ENCODE peak calls at places on chromosomes 3 and 15, in eight cellular contexts. K is foreskin fibroblast; T is HEK293T; E is glutamatergic neuron; S is dermis blood vessel endothelial cell; V is ELR; N is stimulated activated CD4-positive, alpha-beta T cell treated with anti-CD3 and anti-CD28 coated beads, TNF-alpha, amount 100 ng/mL, for 4 hours; D is Caki2. C is an unnamed sample.

GRCh38 chr3:184806567-184807271 is 5.2 kb upstream of the VPS8 start:
- DNase-seq in K (no peak), E (no peak), S (no peak), T (no peak), D (no peak), V (no peak), N (no peak), C (no peak)

GRCh38 chr3:173410836-173411235 is 13.3 kb downstream of the NLGN1 start:
- DNase-seq in T (no peak), D (no peak), S (no peak), V (no peak), E (no peak), N (no peak), K (no peak), C (no peak)

GRCh38 chr3:13077431-13078157 is 4.4 kb upstream of the IQSEC1 start:
- DNase-seq in E (no peak), K (no peak), D (no peak), V (no peak), N (no peak), T (no peak), S (no peak), C (no peak)

GRCh38 chr3:190575441-190576190 is 61.7 kb downstream of the IL1RAP start:
- DNase-seq in T (no peak), D (no peak), K (no peak), S (no peak), E (no peak), N (no peak), V (no peak), C (no peak)

GRCh38 chr3:184742676-184743135 is 30.8 kb upstream of the MAGEF1 start:
- DNase-seq in T (no peak), E (no peak), V (no peak), K (no peak), D (no peak), N (no peak), S (no peak), C (no peak)

GRCh38 chr3:37693791-37694194 is 167.9 kb upstream of the CTDSPL start:
- DNase-seq in V (no peak), S (no peak), D (no peak), K (no peak), E (no peak), N (no peak), T (no peak), C (no peak)

GRCh38 chr3:115100806-115101205 is 46.3 kb downstream of the ZBTB20 start:
- DNase-seq in K (no peak), N (no peak), T (no peak), E (no peak), D (no peak), S (no peak), V (no peak), C (no peak)

GRCh38 chr15:25762015-25762662 is 101.0 kb downstream of the ATP10A start:
- DNase-seq in T (no peak), N (no peak), V (no peak), E (no peak), S (no peak), D (no peak), K (no peak), C (no peak)

GRCh38 chr15:31477851-31478250 is 151.2 kb downstream of the KLF13 start:
- DNase-seq in N (no peak), T (no peak), E (no peak), K (no peak), V (no peak), D (no peak), S (no peak), C (no peak)

GRCh38 chr3:72571638-72572114 is 276.6 kb downstream of the SHQ1 start:
- DNase-seq in D (no peak), V (no peak), S (no peak), T (no peak), N (no peak), K (no peak), E (no peak), C (no peak)

GRCh38 chr15:79339588-79340314 is 28.8 kb downstream of the TMED3 start:
- DNase-seq in K (peak; percentile 29), T (peak; percentile 54), D (peak; percentile 20), S (peak; percentile 74), E (no peak), V (peak; percentile 58), N (no peak), C (peak; percentile 43)

GRCh38 chr3:53744351-53744750 is 101.9 kb downstream of the CHDH start:
- DNase-seq in D (no peak), E (no peak), K (no peak), S (no peak), N (no peak), V (no peak), T (peak; percentile 28), C (no peak)

GRCh38 chr15:82602195-82602594 is 45.0 kb downstream of the CPEB1 start:
- DNase-seq in V (no peak), N (no peak), E (no peak), T (no peak), K (no peak), D (no peak), S (no peak), C (no peak)

GRCh38 chr15:56245871-56246814 is 2.5 kb upstream of the RFX7 start:
- DNase-seq in K (peak; percentile 80), V (peak; percentile 93), N (peak; percentile 68), T (peak; percentile 70), E (peak; percentile 92), D (peak; percentile 83), S (peak; percentile 94), C (peak; percentile 80)

GRCh38 chr15:63372018-63372705 is 9.5 kb downstream of the CA12 start:
- DNase-seq in V (peak; percentile 97), K (peak; percentile 99), E (no peak), D (peak; percentile 97), T (no peak), N (no peak), S (peak; percentile 73), C (peak; percentile 95)

GRCh38 chr3:5186854-5187151 is 704 bp upstream of the EDEM1 start:
- DNase-seq in K (peak; percentile 25), S (peak; percentile 59), E (no peak), N (no peak), T (peak; percentile 23), D (no peak), V (peak; percentile 42), C (no peak)

GRCh38 chr15:43441316-43441715 is 51.6 kb downstream of the TP53BP1 start:
- DNase-seq in N (no peak), K (no peak), S (peak; percentile 26), E (no peak), D (no peak), T (no peak), V (peak; percentile 45), C (peak; percentile 60)

GRCh38 chr3:10522646-10523303 is 17.4 kb upstream of the ATP2B2 start:
- DNase-seq in K (no peak), D (no peak), S (no peak), N (no peak), T (no peak), V (no peak), E (no peak), C (no peak)

GRCh38 chr15:71888797-71889196 is 78.4 kb downstream of the NR2E3 start:
- DNase-seq in K (no peak), E (no peak), S (no peak), T (no peak), N (no peak), D (no peak), V (no peak), C (no peak)